ENCODE peak calls at places on chromosomes 2 and 18, in eight cellular contexts. D is Peyer's patch, R is SK-N-SH, I is uterus, C is right atrium auricular region, X is upper lobe of right lung, E is cardiac muscle cell, W is ascending aorta. B is an unnamed sample.

GRCh38 chr2:152874955-152875354 is 156.5 kb downstream of the ARL6IP6 start:
- DNase-seq in D (no peak), R (no peak), I (no peak), C (no peak), X (no peak), E (no peak), W (no peak), B (no peak)

GRCh38 chr2:88239781-88240180 is 69.6 kb downstream of the THNSL2 start:
- DNase-seq in D (peak), R (no peak), I (no peak), C (no peak), X (no peak), E (no peak), W (no peak), B (no peak)

GRCh38 chr2:152486048-152486736 is 151.2 kb downstream of the FMNL2 start:
- DNase-seq in D (no peak), R (no peak), I (no peak), C (no peak), X (no peak), E (no peak), W (no peak), B (no peak)

GRCh38 chr2:127597046-127597983 is 48.6 kb upstream of the GPR17 start:
- DNase-seq in D (peak), R (no peak), I (no peak), C (no peak), X (peak), E (no peak), W (no peak), B (no peak)

GRCh38 chr2:149387411-149387810 is 57.0 kb downstream of the LYPD6 start:
- DNase-seq in D (no peak), R (no peak), I (no peak), C (no peak), X (no peak), E (no peak), W (no peak), B (no peak)

GRCh38 chr2:214215107-214215506 is 195.7 kb upstream of the VWC2L start:
- DNase-seq in D (no peak), R (no peak), I (no peak), C (no peak), X (no peak), E (no peak), W (no peak), B (no peak)

GRCh38 chr2:200747668-200748618 is 63.8 kb upstream of the BZW1 start:
- DNase-seq in D (no peak), R (no peak), I (no peak), C (no peak), X (no peak), E (peak), W (no peak), B (no peak)

GRCh38 chr2:42339191-42339912 is 21.7 kb downstream of the COX7A2L start:
- DNase-seq in D (no peak), R (peak), I (no peak), C (no peak), X (no peak), E (no peak), W (no peak), B (no peak)

GRCh38 chr2:205883026-205883425 is 200.7 kb downstream of the NRP2 start:
- DNase-seq in D (no peak), R (no peak), I (no peak), C (no peak), X (no peak), E (no peak), W (no peak), B (no peak)

GRCh38 chr2:163405298-163405697 is 330.5 kb downstream of the FIGN start:
- DNase-seq in D (no peak), R (no peak), I (no peak), C (no peak), X (no peak), E (no peak), W (no peak), B (no peak)

GRCh38 chr2:203547356-203547755 is 12.3 kb upstream of the RAPH1 start:
- DNase-seq in D (no peak), R (no peak), I (no peak), C (no peak), X (no peak), E (no peak), W (no peak), B (no peak)

GRCh38 chr2:74498500-74499268 is 719 bp downstream of the LBX2 start:
- DNase-seq in D (peak), R (peak), I (no peak), C (no peak), X (no peak), E (no peak), W (no peak), B (no peak)

GRCh38 chr2:28296243-28296642 is 96.4 kb upstream of the FOSL2 start:
- DNase-seq in D (no peak), R (no peak), I (no peak), C (no peak), X (no peak), E (no peak), W (no peak), B (no peak)

GRCh38 chr2:28681216-28681981 is 70.2 kb upstream of the PPP1CB start:
- DNase-seq in D (peak), R (no peak), I (no peak), C (no peak), X (no peak), E (peak), W (no peak), B (no peak)

GRCh38 chr18:27033722-27034121 is 151.4 kb downstream of the CHST9 start:
- DNase-seq in D (no peak), R (no peak), I (no peak), C (no peak), X (no peak), E (no peak), W (no peak), B (no peak)

GRCh38 chr2:5521462-5521861 is 170.7 kb upstream of the SOX11 start:
- DNase-seq in D (no peak), R (no peak), I (no peak), C (no peak), X (no peak), E (no peak), W (no peak), B (no peak)

GRCh38 chr2:143524001-143524608 is 394.9 kb downstream of the ARHGAP15 start:
- DNase-seq in D (no peak), R (no peak), I (no peak), C (no peak), X (no peak), E (peak), W (no peak), B (no peak)

GRCh38 chr2:187581125-187581896 is 27.1 kb upstream of the TFPI start:
- DNase-seq in D (peak), R (peak), I (no peak), C (no peak), X (no peak), E (peak), W (no peak), B (no peak)

GRCh38 chr2:81283081-81283480 is 978.5 kb upstream of the LRRTM1 start:
- DNase-seq in D (no peak), R (no peak), I (no peak), C (no peak), X (no peak), E (no peak), W (no peak), B (no peak)

GRCh38 chr2:53740170-53740569 is 27.4 kb upstream of the CHAC2 start:
- DNase-seq in D (no peak), R (peak), I (no peak), C (no peak), X (no peak), E (peak), W (no peak), B (no peak)

GRCh38 chr2:201072201-201072530 is 365 bp downstream of the NDUFB3 start:
- DNase-seq in D (no peak), R (no peak), I (no peak), C (no peak), X (no peak), E (no peak), W (no peak), B (no peak)

GRCh38 chr18:23693849-23694248 is 4.6 kb downstream of the LAMA3 start:
- DNase-seq in D (peak), R (peak), I (no peak), C (no peak), X (no peak), E (no peak), W (no peak), B (no peak)

GRCh38 chr18:23689031-23689615 is at the start of gene LAMA3:
- DNase-seq in D (peak), R (peak), I (peak), C (no peak), X (peak), E (peak), W (no peak), B (peak)

GRCh38 chr18:23689616-23690504 is 607 bp downstream of the LAMA3 start:
- DNase-seq in D (peak), R (no peak), I (peak), C (no peak), X (peak), E (no peak), W (no peak), B (peak)

GRCh38 chr18:23690505-23691068 is 1.3 kb downstream of the LAMA3 start:
- DNase-seq in D (no peak), R (peak), I (no peak), C (no peak), X (peak), E (no peak), W (no peak), B (peak)

GRCh38 chr18:23694642-23695430 is 5.6 kb downstream of the LAMA3 start:
- DNase-seq in D (no peak), R (no peak), I (no peak), C (no peak), X (no peak), E (no peak), W (no peak), B (no peak)
- H3K27ac ChIP-seq in D (no peak), R (peak), I (no peak), C (no peak), X (no peak), E (no peak), W (no peak), B (no peak)

GRCh38 chr2:55555977-55556376 is 36.5 kb downstream of the CFAP36 start:
- DNase-seq in D (no peak), R (no peak), I (no peak), C (no peak), X (no peak), E (peak), W (no peak), B (no peak)
- H3K4me3 ChIP-seq in D (no peak), R (no peak), I (no peak), C (no peak), X (no peak), E (no peak), W (no peak), B (no peak)

GRCh38 chr2:216151313-216152030 is 42.3 kb downstream of the XRCC5 start:
- DNase-seq in D (no peak), R (peak), I (no peak), C (no peak), X (no peak), E (peak), W (no peak), B (no peak)
- H3K27ac ChIP-seq in D (no peak), R (no peak), I (no peak), C (no peak), X (no peak), E (no peak), W (no peak), B (no peak)

GRCh38 chr2:3659447-3660432 is 1.7 kb downstream of the ALLC start:
- DNase-seq in D (peak), R (no peak), I (no peak), C (no peak), X (peak), E (peak), W (no peak), B (no peak)
- H3K4me3 ChIP-seq in D (no peak), R (no peak), I (no peak), C (no peak), X (no peak), E (no peak), W (no peak), B (no peak)

GRCh38 chr2:8543412-8544167 is 138.3 kb upstream of the ID2 start:
- DNase-seq in D (peak), R (peak), I (no peak), C (peak), X (peak), E (peak), W (peak), B (peak)
- H3K27ac ChIP-seq in D (peak), R (peak), I (peak), C (peak), X (peak), E (no peak), W (peak), B (peak)

GRCh38 chr2:30396436-30397232 is 50.4 kb upstream of the LCLAT1 start:
- DNase-seq in D (no peak), R (no peak), I (no peak), C (no peak), X (no peak), E (no peak), W (no peak), B (no peak)

GRCh38 chr2:30394096-30394495 is 53.0 kb upstream of the LCLAT1 start:
- DNase-seq in D (no peak), R (no peak), I (no peak), C (no peak), X (no peak), E (no peak), W (no peak), B (no peak)

GRCh38 chr2:30398488-30398887 is 48.6 kb upstream of the LCLAT1 start:
- DNase-seq in D (no peak), R (no peak), I (no peak), C (no peak), X (no peak), E (no peak), W (no peak), B (no peak)

GRCh38 chr2:30400151-30400954 is 46.7 kb upstream of the LCLAT1 start:
- DNase-seq in D (no peak), R (no peak), I (no peak), C (no peak), X (no peak), E (no peak), W (no peak), B (no peak)

GRCh38 chr2:30398084-30398483 is 49.0 kb upstream of the LCLAT1 start:
- DNase-seq in D (no peak), R (no peak), I (no peak), C (no peak), X (no peak), E (no peak), W (no peak), B (no peak)
- H3K4me3 ChIP-seq in D (no peak), R (no peak), I (no peak), C (no peak), X (no peak), E (no peak), W (no peak), B (no peak)

GRCh38 chr2:30403592-30404353 is 43.3 kb upstream of the LCLAT1 start:
- DNase-seq in D (no peak), R (no peak), I (no peak), C (no peak), X (no peak), E (no peak), W (no peak), B (no peak)
- H3K27ac ChIP-seq in D (no peak), R (no peak), I (peak), C (peak), X (peak), E (no peak), W (no peak), B (no peak)

GRCh38 chr18:77166523-77166922 is 33.9 kb upstream of the MBP start:
- DNase-seq in D (no peak), R (no peak), I (no peak), C (no peak), X (no peak), E (no peak), W (no peak), B (no peak)
- H3K4me3 ChIP-seq in D (no peak), R (no peak), I (no peak), C (no peak), X (no peak), E (no peak), W (no peak), B (no peak)

DNA sequence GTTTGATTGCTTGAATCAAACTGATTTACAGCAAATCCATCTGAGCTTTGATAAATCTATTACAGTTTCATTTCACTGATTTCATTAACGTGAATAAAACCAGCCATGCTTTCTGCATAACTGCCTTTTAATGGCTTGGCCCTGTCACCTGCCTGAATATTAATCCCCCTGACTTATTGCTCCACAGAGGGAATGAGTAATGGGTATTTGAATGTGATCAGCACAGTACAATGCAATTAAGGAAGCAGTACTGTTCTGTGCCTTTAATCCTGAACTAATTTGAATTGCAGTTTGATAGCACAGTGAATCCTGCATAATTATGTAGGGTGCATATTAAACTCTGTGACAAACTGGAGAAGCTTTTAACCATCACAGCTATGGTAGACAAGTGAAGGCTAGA is 154.1 kb downstream of the GPD2 start:
- DNase-seq in D (no peak), R (no peak), I (no peak), C (no peak), X (no peak), E (no peak), W (no peak), B (no peak)
- H3K27ac ChIP-seq in D (no peak), R (no peak), I (no peak), C (no peak), X (no peak), E (no peak), W (no peak), B (no peak)

GRCh38 chr2:316381-316780 is 28.5 kb upstream of the ALKAL2 start:
- DNase-seq in D (no peak), R (no peak), I (no peak), C (no peak), X (no peak), E (no peak), W (no peak), B (no peak)
- H3K4me3 ChIP-seq in D (no peak), R (no peak), I (no peak), C (no peak), X (no peak), E (no peak), W (no peak), B (no peak)

B was measured in left lung.